ENCODE peak calls at places on chromosomes 6 and 20, in five cellular contexts. One of them, this sample, is unnamed.

GRCh38 chr20:51447097-51447764 is 95.3 kb downstream of the NFATC2 start:
- DNase-seq in SK-N-SH: no peak
- DNase-seq in H1: no peak
- DNase-seq in HepG2: peak; percentile 49
- DNase-seq in K562: no peak
- DNase-seq in this sample: no peak

GRCh38 chr6:159871911-159872310 is 18.9 kb upstream of the MAS1 start:
- DNase-seq in K562: no peak
- DNase-seq in HepG2: no peak
- DNase-seq in SK-N-SH: no peak
- DNase-seq in H1: no peak
- DNase-seq in this sample: no peak

GRCh38 chr6:131954775-131955107 is 3.6 kb upstream of the CCN2 start:
- DNase-seq in H1: no peak
- DNase-seq in HepG2: peak; percentile 68
- DNase-seq in SK-N-SH: no peak
- DNase-seq in K562: no peak
- DNase-seq in this sample: no peak

GRCh38 chr6:96522469-96523009 is 933 bp downstream of the UFL1 start:
- DNase-seq in K562: no peak
- DNase-seq in HepG2: peak; percentile 22
- DNase-seq in SK-N-SH: peak; percentile 7
- DNase-seq in H1: no peak
- DNase-seq in this sample: no peak

GRCh38 chr20:7038029-7038428 is 270.5 kb downstream of the BMP2 start:
- DNase-seq in H1: no peak
- DNase-seq in SK-N-SH: no peak
- DNase-seq in HepG2: no peak
- DNase-seq in K562: no peak
- DNase-seq in this sample: no peak

GRCh38 chr6:120058410-120058809 is 708.8 kb upstream of the MAN1A1 start:
- DNase-seq in HepG2: no peak
- DNase-seq in SK-N-SH: no peak
- DNase-seq in H1: no peak
- DNase-seq in K562: no peak
- DNase-seq in this sample: no peak

GRCh38 chr20:10225439-10226080 is 6.9 kb downstream of the SNAP25 start:
- DNase-seq in HepG2: peak; percentile 54
- DNase-seq in H1: no peak
- DNase-seq in SK-N-SH: peak; percentile 34
- DNase-seq in K562: peak; percentile 10
- DNase-seq in this sample: no peak

GRCh38 chr6:108302371-108302770 is 7.5 kb downstream of the AFG1L start:
- DNase-seq in K562: no peak
- DNase-seq in H1: no peak
- DNase-seq in HepG2: no peak
- DNase-seq in SK-N-SH: no peak
- DNase-seq in this sample: no peak

GRCh38 chr6:156423829-156424228 is 353.3 kb upstream of the ARID1B start:
- DNase-seq in K562: no peak
- DNase-seq in H1: no peak
- DNase-seq in SK-N-SH: no peak
- DNase-seq in HepG2: no peak
- DNase-seq in this sample: no peak

GRCh38 chr20:46261456-46262253 is 46.6 kb downstream of the CDH22 start:
- DNase-seq in H1: no peak
- DNase-seq in SK-N-SH: no peak
- DNase-seq in K562: no peak
- DNase-seq in HepG2: no peak
- DNase-seq in this sample: no peak

GRCh38 chr6:132695773-132696172 is 18.1 kb downstream of the VNN1 start:
- DNase-seq in SK-N-SH: no peak
- DNase-seq in HepG2: no peak
- DNase-seq in H1: no peak
- DNase-seq in K562: no peak
- DNase-seq in this sample: no peak

GRCh38 chr20:53828673-53829085 is 235.0 kb upstream of the ZNF217 start:
- DNase-seq in H1: no peak
- DNase-seq in K562: peak; percentile 37
- DNase-seq in SK-N-SH: no peak
- DNase-seq in HepG2: no peak
- DNase-seq in this sample: no peak

GRCh38 chr20:53829706-53830521 is 236.3 kb upstream of the ZNF217 start:
- DNase-seq in HepG2: peak; percentile 94
- DNase-seq in K562: no peak
- DNase-seq in H1: no peak
- DNase-seq in SK-N-SH: no peak
- DNase-seq in this sample: no peak

GRCh38 chr20:53827292-53827995 is 233.8 kb upstream of the ZNF217 start:
- DNase-seq in HepG2: no peak
- DNase-seq in K562: no peak
- DNase-seq in H1: no peak
- DNase-seq in SK-N-SH: no peak
- DNase-seq in this sample: no peak

GRCh38 chr20:53827996-53828672 is 234.5 kb upstream of the ZNF217 start:
- DNase-seq in K562: no peak
- DNase-seq in H1: no peak
- DNase-seq in HepG2: no peak
- DNase-seq in SK-N-SH: no peak
- DNase-seq in this sample: no peak

GRCh38 chr20:53829086-53829703 is 235.6 kb upstream of the ZNF217 start:
- DNase-seq in H1: no peak
- DNase-seq in HepG2: no peak
- DNase-seq in K562: peak; percentile 27
- DNase-seq in SK-N-SH: no peak
- DNase-seq in this sample: no peak
- TF ChIP-seq POLR2AphosphoS5 in H1: no peak
- TF ChIP-seq POLR2AphosphoS5 in HepG2: no peak
- TF ChIP-seq POLR2AphosphoS5 in K562: no peak
- TF ChIP-seq POLR2AphosphoS5 in SK-N-SH: peak; percentile 71
- TF ChIP-seq POLR2AphosphoS5 in this sample: no peak

DNA sequence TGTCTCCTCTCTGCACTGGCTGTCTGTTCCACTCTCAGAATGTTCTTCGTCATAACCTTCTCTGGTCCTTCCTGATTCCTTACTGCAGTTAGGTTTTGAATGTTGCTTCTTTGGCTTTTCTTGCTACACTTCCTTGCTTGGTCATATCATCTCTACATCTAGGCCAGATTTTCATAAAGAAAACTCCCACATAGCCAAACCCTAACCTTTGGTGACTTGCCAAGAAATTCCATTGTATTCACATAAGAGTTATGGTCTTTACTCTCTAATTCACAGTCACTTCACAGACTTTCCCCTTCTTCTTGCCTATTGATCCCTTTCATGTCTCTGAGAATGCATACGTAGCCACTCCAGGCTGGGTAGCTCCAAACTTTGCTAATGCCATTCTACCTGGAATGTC is 41.9 kb upstream of the SIM1 start:
- DNase-seq in SK-N-SH: no peak
- DNase-seq in H1: no peak
- DNase-seq in HepG2: no peak
- DNase-seq in K562: no peak
- DNase-seq in this sample: no peak
- TF ChIP-seq GABPA in SK-N-SH: no peak
- TF ChIP-seq GABPA in H1: no peak
- TF ChIP-seq GABPA in HepG2: no peak
- TF ChIP-seq GABPA in K562: no peak
- TF ChIP-seq GABPA in this sample: no peak

GRCh38 chr6:152721956-152722355 is 24.3 kb downstream of the MYCT1 start:
- DNase-seq in HepG2: no peak
- DNase-seq in H1: no peak
- DNase-seq in K562: no peak
- DNase-seq in SK-N-SH: no peak
- DNase-seq in this sample: no peak

GRCh38 chr6:152720964-152721363 is 23.3 kb downstream of the MYCT1 start:
- DNase-seq in HepG2: no peak
- DNase-seq in SK-N-SH: no peak
- DNase-seq in H1: no peak
- DNase-seq in K562: no peak
- DNase-seq in this sample: no peak

DNA sequence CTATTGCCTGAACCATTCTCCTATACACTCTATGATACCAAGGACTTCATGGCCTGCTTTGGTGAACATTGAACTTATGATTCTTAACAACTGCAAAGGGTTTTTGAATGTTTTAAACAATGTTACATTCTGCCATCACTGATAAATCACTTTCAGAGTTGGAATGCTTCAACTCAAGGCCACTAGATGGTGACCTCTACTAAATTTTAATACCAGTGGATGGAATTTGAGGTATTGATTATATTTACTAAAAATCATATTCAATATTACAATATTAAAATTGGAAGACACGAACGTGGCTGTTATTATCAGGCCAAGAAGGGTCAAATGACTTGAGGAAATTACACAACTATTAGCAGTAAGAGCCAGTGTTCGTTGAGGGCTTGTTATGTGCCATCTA is 18.6 kb downstream of the MYCT1 start:
- DNase-seq in HepG2: no peak
- DNase-seq in H1: no peak
- DNase-seq in K562: no peak
- DNase-seq in SK-N-SH: no peak
- DNase-seq in this sample: no peak
- TF ChIP-seq CTCF in HepG2: peak; percentile 5
- TF ChIP-seq CTCF in H1: no peak
- TF ChIP-seq CTCF in K562: no peak
- TF ChIP-seq CTCF in SK-N-SH: peak; percentile 49
- TF ChIP-seq CTCF in this sample: no peak

GRCh38 chr6:28983838-28984237 is 21.3 kb downstream of the ZNF311 start:
- DNase-seq in K562: no peak
- DNase-seq in H1: no peak
- DNase-seq in SK-N-SH: no peak
- DNase-seq in HepG2: no peak
- DNase-seq in this sample: no peak

GRCh38 chr6:28985396-28986164 is 19.5 kb downstream of the ZNF311 start:
- DNase-seq in HepG2: peak; percentile 97
- DNase-seq in K562: no peak
- DNase-seq in H1: peak; percentile 78
- DNase-seq in SK-N-SH: peak; percentile 91
- DNase-seq in this sample: no peak

DNA sequence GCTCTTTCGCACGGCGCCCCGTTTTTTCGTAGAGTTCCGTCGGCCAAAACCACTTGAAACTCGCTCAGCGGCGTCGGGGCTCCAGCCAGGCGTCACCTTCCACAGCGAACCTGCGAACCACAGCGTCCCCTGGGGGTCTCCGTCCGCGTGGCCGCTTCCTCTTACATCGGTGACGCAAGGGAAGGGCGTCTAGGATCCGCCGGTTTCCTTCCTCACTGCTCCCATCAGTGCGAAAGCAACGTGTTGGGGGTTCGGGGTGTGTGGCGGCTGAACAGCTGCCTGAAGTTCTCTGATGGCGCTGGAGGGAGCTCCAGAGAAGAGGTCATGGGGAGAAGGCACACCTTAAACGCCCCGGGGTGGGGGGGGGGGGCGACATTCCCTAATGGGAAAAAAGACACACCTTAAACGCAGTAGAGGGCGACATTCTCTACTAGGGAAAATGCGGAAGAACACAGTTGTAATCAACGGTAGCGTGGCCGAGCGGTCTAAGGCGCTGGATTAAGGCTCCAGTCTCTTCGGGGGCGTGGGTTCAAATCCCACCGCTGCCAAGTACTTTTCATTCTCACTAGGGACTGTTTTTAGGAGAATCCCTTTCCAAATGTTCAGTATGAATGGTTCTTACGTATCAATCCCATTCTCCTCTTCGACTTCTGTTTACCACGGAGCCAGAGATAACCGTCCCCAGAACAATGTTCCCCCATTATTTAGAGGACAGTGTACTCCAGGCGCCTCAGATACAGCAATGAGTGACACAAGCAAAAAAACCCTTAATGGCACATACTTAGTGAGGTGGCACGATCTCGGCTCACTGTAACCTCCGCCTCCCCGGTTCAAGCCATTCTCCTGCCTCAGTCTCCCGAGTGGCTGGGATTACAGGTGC is 16.3 kb downstream of the ZNF311 start:
- DNase-seq in SK-N-SH: peak; percentile 47
- DNase-seq in HepG2: no peak
- DNase-seq in H1: peak; percentile 98
- DNase-seq in K562: peak; percentile 60
- DNase-seq in this sample: peak; percentile 75
- TF ChIP-seq POLR2AphosphoS5 in SK-N-SH: no peak
- TF ChIP-seq POLR2AphosphoS5 in HepG2: no peak
- TF ChIP-seq POLR2AphosphoS5 in H1: peak; percentile 31
- TF ChIP-seq POLR2AphosphoS5 in K562: no peak
- TF ChIP-seq POLR2AphosphoS5 in this sample: no peak

GRCh38 chr20:20462185-20462584 is 94.3 kb downstream of the INSM1 start:
- DNase-seq in HepG2: no peak
- DNase-seq in H1: no peak
- DNase-seq in K562: no peak
- DNase-seq in SK-N-SH: no peak
- DNase-seq in this sample: no peak

GRCh38 chr20:20461526-20461925 is 93.6 kb downstream of the INSM1 start:
- DNase-seq in K562: no peak
- DNase-seq in HepG2: no peak
- DNase-seq in SK-N-SH: no peak
- DNase-seq in H1: no peak
- DNase-seq in this sample: no peak

GRCh38 chr20:20463933-20464374 is 96.0 kb downstream of the INSM1 start:
- DNase-seq in H1: no peak
- DNase-seq in HepG2: no peak
- DNase-seq in SK-N-SH: no peak
- DNase-seq in K562: no peak
- DNase-seq in this sample: no peak

GRCh38 chr20:20465259-20465658 is 97.4 kb downstream of the INSM1 start:
- DNase-seq in H1: peak; percentile 64
- DNase-seq in K562: no peak
- DNase-seq in HepG2: no peak
- DNase-seq in SK-N-SH: no peak
- DNase-seq in this sample: no peak

GRCh38 chr20:20466341-20466879 is 98.5 kb downstream of the INSM1 start:
- DNase-seq in H1: no peak
- DNase-seq in SK-N-SH: no peak
- DNase-seq in HepG2: no peak
- DNase-seq in K562: no peak
- DNase-seq in this sample: peak; percentile 12
- TF ChIP-seq GABPA in H1: no peak
- TF ChIP-seq GABPA in SK-N-SH: no peak
- TF ChIP-seq GABPA in HepG2: no peak
- TF ChIP-seq GABPA in K562: no peak
- TF ChIP-seq GABPA in this sample: no peak

GRCh38 chr6:26249709-26249958 is 115.4 kb upstream of the BTN3A2 start:
- DNase-seq in HepG2: no peak
- DNase-seq in H1: no peak
- DNase-seq in K562: no peak
- DNase-seq in SK-N-SH: no peak
- DNase-seq in this sample: no peak

GRCh38 chr6:26246553-26246952 is 118.4 kb upstream of the BTN3A2 start:
- DNase-seq in H1: no peak
- DNase-seq in SK-N-SH: no peak
- DNase-seq in K562: no peak
- DNase-seq in HepG2: no peak
- DNase-seq in this sample: no peak

GRCh38 chr6:26250806-26251075 is 114.3 kb upstream of the BTN3A2 start:
- DNase-seq in H1: no peak
- DNase-seq in K562: no peak
- DNase-seq in HepG2: no peak
- DNase-seq in SK-N-SH: no peak
- DNase-seq in this sample: no peak

GRCh38 chr6:26251354-26252081 is 113.5 kb upstream of the BTN3A2 start:
- DNase-seq in SK-N-SH: peak; percentile 69
- DNase-seq in HepG2: no peak
- DNase-seq in H1: peak; percentile 86
- DNase-seq in K562: peak; percentile 31
- DNase-seq in this sample: no peak

GRCh38 chr6:26249959-26250805 is 114.8 kb upstream of the BTN3A2 start:
- DNase-seq in K562: peak; percentile 46
- DNase-seq in H1: peak; percentile 73
- DNase-seq in SK-N-SH: peak; percentile 58
- DNase-seq in HepG2: peak; percentile 58
- DNase-seq in this sample: peak; percentile 6
- TF ChIP-seq CTCF in K562: peak; percentile 27
- TF ChIP-seq CTCF in H1: peak; percentile 34
- TF ChIP-seq CTCF in SK-N-SH: peak; percentile 54
- TF ChIP-seq CTCF in HepG2: peak; percentile 72
- TF ChIP-seq CTCF in this sample: no peak